ENCODE peak calls at places on chromosome 19, in ten cellular contexts. One of them, this sample, is unnamed.

GRCh38 chr19:43570174-43570791 is 5.0 kb downstream of the XRCC1 start:
- DNase-seq in right lobe of liver: no peak
- DNase-seq in adrenal gland: no peak
- DNase-seq in testis: no peak
- DNase-seq in heart left ventricle: no peak
- DNase-seq in transverse colon: no peak
- DNase-seq in GM12878: no peak
- DNase-seq in stomach: no peak
- DNase-seq in NB4: no peak
- DNase-seq in upper lobe of left lung: no peak
- DNase-seq in this sample: no peak

GRCh38 chr19:17826508-17827056 is 5.3 kb upstream of the INSL3 start:
- DNase-seq in right lobe of liver: no peak
- DNase-seq in adrenal gland: no peak
- DNase-seq in upper lobe of left lung: no peak
- DNase-seq in NB4: no peak
- DNase-seq in stomach: no peak
- DNase-seq in transverse colon: no peak
- DNase-seq in GM12878: no peak
- DNase-seq in testis: no peak
- DNase-seq in heart left ventricle: no peak
- DNase-seq in this sample: no peak

GRCh38 chr19:38213911-38214625 is 10.0 kb downstream of the DPF1 start:
- DNase-seq in right lobe of liver: no peak
- DNase-seq in testis: no peak
- DNase-seq in stomach: no peak
- DNase-seq in NB4: peak; percentile 64
- DNase-seq in upper lobe of left lung: no peak
- DNase-seq in transverse colon: no peak
- DNase-seq in heart left ventricle: no peak
- DNase-seq in GM12878: peak; percentile 33
- DNase-seq in adrenal gland: no peak
- DNase-seq in this sample: no peak

GRCh38 chr19:28563964-28564914 is 648.7 kb downstream of the UQCRFS1 start:
- DNase-seq in transverse colon: no peak
- DNase-seq in right lobe of liver: no peak
- DNase-seq in testis: no peak
- DNase-seq in stomach: no peak
- DNase-seq in heart left ventricle: no peak
- DNase-seq in upper lobe of left lung: no peak
- DNase-seq in GM12878: no peak
- DNase-seq in adrenal gland: no peak
- DNase-seq in NB4: no peak
- DNase-seq in this sample: no peak

GRCh38 chr19:3669616-3670257 is 30.5 kb downstream of the PIP5K1C start:
- DNase-seq in testis: no peak
- DNase-seq in right lobe of liver: no peak
- DNase-seq in stomach: no peak
- DNase-seq in adrenal gland: no peak
- DNase-seq in upper lobe of left lung: no peak
- DNase-seq in GM12878: no peak
- DNase-seq in heart left ventricle: no peak
- DNase-seq in NB4: no peak
- DNase-seq in transverse colon: no peak
- DNase-seq in this sample: no peak

GRCh38 chr19:45508931-45509691 is 1.8 kb downstream of the VASP start:
- DNase-seq in GM12878: peak; percentile 69
- DNase-seq in heart left ventricle: peak; percentile 83
- DNase-seq in adrenal gland: peak; percentile 79
- DNase-seq in upper lobe of left lung: peak; percentile 86
- DNase-seq in right lobe of liver: peak; percentile 76
- DNase-seq in transverse colon: peak; percentile 86
- DNase-seq in NB4: peak; percentile 82
- DNase-seq in stomach: peak; percentile 73
- DNase-seq in testis: peak; percentile 73
- DNase-seq in this sample: peak; percentile 60

GRCh38 chr19:8526345-8527062 is 12.5 kb upstream of the ZNF414 start:
- DNase-seq in adrenal gland: peak; percentile 94
- DNase-seq in upper lobe of left lung: peak; percentile 86
- DNase-seq in NB4: peak; percentile 27
- DNase-seq in GM12878: no peak
- DNase-seq in transverse colon: peak; percentile 92
- DNase-seq in right lobe of liver: peak; percentile 92
- DNase-seq in stomach: peak; percentile 93
- DNase-seq in testis: peak; percentile 95
- DNase-seq in heart left ventricle: peak; percentile 93
- DNase-seq in this sample: peak; percentile 90

GRCh38 chr19:18292810-18293641 is 11.6 kb upstream of the JUND start:
- DNase-seq in adrenal gland: peak; percentile 93
- DNase-seq in stomach: peak; percentile 71
- DNase-seq in right lobe of liver: peak; percentile 86
- DNase-seq in transverse colon: peak; percentile 79
- DNase-seq in heart left ventricle: peak; percentile 93
- DNase-seq in upper lobe of left lung: peak; percentile 76
- DNase-seq in GM12878: no peak
- DNase-seq in NB4: peak; percentile 86
- DNase-seq in testis: peak; percentile 79
- DNase-seq in this sample: peak; percentile 78

DNA sequence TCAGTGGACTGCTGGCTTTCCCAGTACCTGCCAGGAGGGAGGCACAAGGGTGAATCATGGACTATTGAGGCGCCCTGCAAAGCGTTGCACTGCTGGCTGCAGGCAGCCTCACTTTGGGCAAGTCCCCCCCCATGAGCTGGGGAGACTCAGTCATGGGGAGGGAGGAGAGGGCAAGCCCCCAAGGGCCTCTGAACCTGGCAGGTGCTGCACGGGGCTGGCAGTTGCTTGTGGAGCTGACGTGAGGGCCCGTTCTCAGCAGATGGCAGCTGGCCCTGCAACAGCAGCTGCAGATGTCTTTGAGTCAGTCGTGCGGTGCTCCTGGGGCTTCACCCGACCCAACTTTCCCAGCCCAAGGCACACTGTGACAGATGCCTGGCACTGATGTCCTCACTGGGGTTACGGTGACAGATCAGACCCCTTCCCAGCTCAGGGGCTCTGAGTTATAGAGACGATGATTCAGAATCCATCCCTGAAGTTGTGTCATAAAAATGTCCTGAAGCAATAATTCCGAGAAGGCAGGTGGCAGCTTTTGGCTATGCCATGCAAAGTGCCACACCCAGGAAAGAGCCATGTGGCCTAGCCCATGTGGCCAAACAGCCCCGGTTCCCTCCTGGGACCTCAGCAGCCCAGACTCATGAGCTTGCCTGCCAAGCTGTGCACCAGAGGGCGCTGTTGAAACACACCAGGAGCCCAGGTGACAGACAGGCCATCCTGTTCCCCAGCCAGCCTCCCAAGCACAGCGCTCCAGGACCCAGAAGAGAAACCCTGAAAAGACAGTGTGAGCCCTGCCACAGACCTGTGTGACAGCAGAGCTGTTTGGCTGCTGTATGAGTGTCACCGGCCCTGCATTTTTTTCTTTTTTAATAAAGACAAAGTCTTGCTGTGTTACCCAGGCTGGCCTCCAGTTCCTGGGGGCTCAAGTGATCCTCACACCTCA is 53.6 kb upstream of the LDLR start:
- DNase-seq in testis: peak; percentile 94
- DNase-seq in GM12878: peak; percentile 71
- DNase-seq in right lobe of liver: peak; percentile 92
- DNase-seq in heart left ventricle: peak; percentile 95
- DNase-seq in transverse colon: peak; percentile 95
- DNase-seq in upper lobe of left lung: peak; percentile 96
- DNase-seq in stomach: peak; percentile 95
- DNase-seq in adrenal gland: peak; percentile 97
- DNase-seq in NB4: peak; percentile 91
- DNase-seq in this sample: peak; percentile 92
- TF ChIP-seq CTCF in testis: peak; percentile 82
- TF ChIP-seq CTCF in GM12878: peak; percentile 97
- TF ChIP-seq CTCF in right lobe of liver: peak; percentile 89
- TF ChIP-seq CTCF in heart left ventricle: peak; percentile 92
- TF ChIP-seq CTCF in transverse colon: peak; percentile 89
- TF ChIP-seq CTCF in upper lobe of left lung: peak; percentile 94
- TF ChIP-seq CTCF in stomach: no peak
- TF ChIP-seq CTCF in adrenal gland: peak; percentile 95
- TF ChIP-seq CTCF in NB4: peak; percentile 86
- TF ChIP-seq CTCF in this sample: no peak

DNA sequence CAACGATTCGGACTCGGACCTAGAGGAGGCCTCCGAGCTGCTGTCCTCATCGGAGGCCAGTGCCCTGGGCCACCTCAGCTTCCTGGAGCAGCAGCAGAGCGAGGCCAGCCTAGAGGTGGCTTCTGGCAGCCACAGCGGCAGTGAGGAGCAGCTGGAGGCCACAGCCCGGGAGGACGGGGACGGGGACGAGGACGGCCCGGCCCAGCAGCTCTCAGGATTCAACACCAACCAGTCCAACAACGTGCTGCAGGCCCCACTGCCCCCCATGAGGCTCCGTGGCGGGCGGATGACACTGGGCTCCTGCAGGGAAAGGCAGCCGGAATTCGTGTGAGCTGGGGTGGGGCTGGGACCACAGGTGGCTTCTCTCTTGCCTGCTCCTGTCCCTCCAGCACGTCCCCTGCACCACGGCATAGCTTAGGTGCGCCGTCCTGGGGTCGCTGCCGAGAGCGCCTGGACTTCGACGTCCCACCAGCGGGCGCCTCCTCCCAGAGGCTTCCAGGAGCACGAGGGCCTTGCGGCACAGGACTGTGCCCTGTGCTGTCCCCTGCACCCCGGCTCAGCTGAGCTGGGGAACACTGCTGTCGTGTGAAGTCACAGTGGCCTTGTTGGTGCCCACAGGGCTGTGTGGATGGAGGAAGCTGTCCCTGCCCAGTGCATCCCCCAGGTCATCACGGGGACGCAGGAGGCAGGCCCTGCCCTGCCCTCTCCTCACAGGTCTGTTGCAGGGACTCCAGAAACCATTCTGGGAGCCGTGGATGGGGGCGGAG is 9.3 kb downstream of the POLR2E start:
- DNase-seq in GM12878: no peak
- DNase-seq in right lobe of liver: no peak
- DNase-seq in NB4: no peak
- DNase-seq in upper lobe of left lung: no peak
- DNase-seq in transverse colon: no peak
- DNase-seq in testis: no peak
- DNase-seq in stomach: no peak
- DNase-seq in adrenal gland: no peak
- DNase-seq in heart left ventricle: peak; percentile 24
- DNase-seq in this sample: no peak
- TF ChIP-seq POLR2A in GM12878: peak; percentile 83
- TF ChIP-seq POLR2A in right lobe of liver: no peak
- TF ChIP-seq POLR2A in NB4: no peak
- TF ChIP-seq POLR2A in upper lobe of left lung: no peak
- TF ChIP-seq POLR2A in transverse colon: peak; percentile 3
- TF ChIP-seq POLR2A in testis: no peak
- TF ChIP-seq POLR2A in stomach: no peak
- TF ChIP-seq POLR2A in adrenal gland: no peak
- TF ChIP-seq POLR2A in heart left ventricle: no peak
- TF ChIP-seq POLR2A in this sample: no peak

GRCh38 chr19:294341-294818 is 3.2 kb upstream of the PLPP2 start:
- DNase-seq in right lobe of liver: no peak
- DNase-seq in upper lobe of left lung: no peak
- DNase-seq in NB4: no peak
- DNase-seq in adrenal gland: no peak
- DNase-seq in transverse colon: no peak
- DNase-seq in GM12878: no peak
- DNase-seq in testis: no peak
- DNase-seq in stomach: peak; percentile 25
- DNase-seq in heart left ventricle: no peak
- DNase-seq in this sample: peak; percentile 83

GRCh38 chr19:293436-294110 is 2.4 kb upstream of the PLPP2 start:
- DNase-seq in transverse colon: no peak
- DNase-seq in adrenal gland: no peak
- DNase-seq in testis: no peak
- DNase-seq in right lobe of liver: no peak
- DNase-seq in heart left ventricle: no peak
- DNase-seq in upper lobe of left lung: no peak
- DNase-seq in NB4: no peak
- DNase-seq in GM12878: no peak
- DNase-seq in stomach: peak; percentile 24
- DNase-seq in this sample: peak; percentile 79

GRCh38 chr19:296476-297225 is 5.4 kb upstream of the PLPP2 start:
- DNase-seq in GM12878: no peak
- DNase-seq in transverse colon: peak; percentile 31
- DNase-seq in stomach: peak; percentile 25
- DNase-seq in heart left ventricle: no peak
- DNase-seq in right lobe of liver: no peak
- DNase-seq in upper lobe of left lung: peak; percentile 62
- DNase-seq in adrenal gland: no peak
- DNase-seq in testis: no peak
- DNase-seq in NB4: no peak
- DNase-seq in this sample: peak; percentile 39

GRCh38 chr19:295687-296370 is 4.6 kb upstream of the PLPP2 start:
- DNase-seq in GM12878: no peak
- DNase-seq in NB4: no peak
- DNase-seq in stomach: peak; percentile 51
- DNase-seq in heart left ventricle: no peak
- DNase-seq in upper lobe of left lung: no peak
- DNase-seq in right lobe of liver: no peak
- DNase-seq in transverse colon: no peak
- DNase-seq in adrenal gland: peak; percentile 68
- DNase-seq in testis: no peak
- DNase-seq in this sample: no peak

DNA sequence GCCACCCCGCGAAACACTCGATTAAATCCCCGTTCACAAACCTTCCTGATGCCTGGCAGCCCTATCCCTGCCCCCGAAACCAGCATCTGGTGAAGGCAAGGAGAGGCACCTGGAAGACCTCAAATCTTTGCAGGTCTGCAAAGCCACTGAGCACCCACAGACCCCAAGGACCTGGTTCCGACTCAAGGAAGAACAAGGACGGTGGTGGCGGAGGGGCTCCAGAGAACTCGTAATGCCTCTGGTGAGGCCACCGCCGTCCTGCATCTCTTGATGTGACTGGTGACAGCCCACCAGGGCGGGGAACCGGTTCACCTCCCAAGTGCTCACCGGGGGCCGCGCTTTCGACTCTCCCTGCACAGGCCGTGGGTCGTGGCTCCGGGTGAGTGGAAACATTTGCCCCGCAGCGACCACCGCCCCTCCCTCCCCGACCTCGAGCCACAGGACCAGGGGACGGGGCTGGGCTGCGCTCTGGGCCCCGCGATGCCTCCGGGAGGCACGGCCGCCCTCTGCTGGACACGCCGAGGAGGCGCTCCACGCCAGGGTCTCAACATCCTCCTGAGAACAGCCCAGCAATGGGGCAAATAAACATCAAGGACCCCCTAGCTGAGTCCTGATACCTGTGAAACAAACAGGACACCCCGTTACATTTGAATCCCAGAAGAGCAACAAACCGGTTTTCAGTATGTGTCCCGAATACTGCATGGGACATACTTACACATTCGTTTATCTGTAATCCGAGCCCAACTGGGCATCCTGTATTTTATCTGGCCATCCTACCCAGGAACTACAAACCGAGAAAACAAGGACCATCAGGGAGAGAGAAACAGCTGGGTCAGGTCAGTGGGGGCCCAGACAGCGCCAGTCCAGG is 3.9 kb upstream of the PLPP2 start:
- DNase-seq in GM12878: no peak
- DNase-seq in upper lobe of left lung: no peak
- DNase-seq in heart left ventricle: no peak
- DNase-seq in adrenal gland: peak; percentile 56
- DNase-seq in testis: no peak
- DNase-seq in stomach: peak; percentile 68
- DNase-seq in right lobe of liver: peak; percentile 46
- DNase-seq in transverse colon: peak; percentile 49
- DNase-seq in NB4: peak; percentile 27
- DNase-seq in this sample: no peak
- H3K4me3 ChIP-seq in GM12878: no peak overlapping the region
- H3K4me3 ChIP-seq in upper lobe of left lung: peak overlapping the region; percentile 29
- H3K4me3 ChIP-seq in heart left ventricle: peak overlapping the region; percentile 26
- H3K4me3 ChIP-seq in adrenal gland: no peak overlapping the region
- H3K4me3 ChIP-seq in testis: no peak overlapping the region
- H3K4me3 ChIP-seq in stomach: peak overlapping the region; percentile 40
- H3K4me3 ChIP-seq in right lobe of liver: no peak overlapping the region
- H3K4me3 ChIP-seq in transverse colon: no peak overlapping the region
- H3K4me3 ChIP-seq in NB4: no peak overlapping the region
- H3K4me3 ChIP-seq in this sample: no peak overlapping the region

GRCh38 chr19:13833330-13834265 is 38.4 kb downstream of the ZSWIM4 start:
- DNase-seq in transverse colon: peak; percentile 97
- DNase-seq in stomach: peak; percentile 95
- DNase-seq in testis: peak; percentile 95
- DNase-seq in upper lobe of left lung: peak; percentile 94
- DNase-seq in heart left ventricle: peak; percentile 97
- DNase-seq in GM12878: no peak
- DNase-seq in NB4: peak; percentile 31
- DNase-seq in right lobe of liver: peak; percentile 96
- DNase-seq in adrenal gland: peak; percentile 97
- DNase-seq in this sample: peak; percentile 93
- TF ChIP-seq CTCF in transverse colon: peak; percentile 56
- TF ChIP-seq CTCF in stomach: no peak
- TF ChIP-seq CTCF in testis: no peak
- TF ChIP-seq CTCF in upper lobe of left lung: peak; percentile 76
- TF ChIP-seq CTCF in heart left ventricle: peak; percentile 36
- TF ChIP-seq CTCF in GM12878: peak; percentile 70
- TF ChIP-seq CTCF in NB4: no peak
- TF ChIP-seq CTCF in right lobe of liver: peak; percentile 36
- TF ChIP-seq CTCF in adrenal gland: peak; percentile 46
- TF ChIP-seq CTCF in this sample: no peak

This sample was measured in lower leg skin.